ENCODE peak calls at places on chromosomes 11 and 22, in ten cellular contexts. Q is NAMALWA; I is stimulated activated CD4-positive, alpha-beta T cell treated with anti-CD3 and anti-CD28 coated beads, Interleukin-2, amount 100 ng/mL, for 48 hours; E is lung microvascular endothelial cell; P is lower lobe of right lung; F is type B pancreatic cell; C is Right ventricle myocardium inferior; J is GM23338; O is neural crest cell; U is cardiac muscle cell. W is an unnamed sample.

GRCh38 chr11:11847082-11847481 is 5.3 kb downstream of the USP47 start:
- DNase-seq in F (no peak), I (no peak), C (no peak), P (no peak), U (no peak), O (no peak), E (no peak), Q (no peak), J (no peak), W (no peak)

GRCh38 chr22:39518996-39519680 is 1.2 kb upstream of the ATF4 start:
- DNase-seq in P (peak), I (no peak), E (peak), F (no peak), Q (peak), O (no peak), C (no peak), J (no peak), U (peak), W (no peak)

GRCh38 chr11:102111787-102112653 is 1.8 kb downstream of the YAP1 start:
- DNase-seq in O (no peak), F (no peak), Q (no peak), E (peak), I (no peak), U (peak), P (no peak), J (no peak), C (no peak), W (peak)

GRCh38 chr11:44779736-44780520 is 53.2 kb downstream of the TSPAN18 start:
- DNase-seq in C (no peak), O (no peak), U (no peak), P (peak), E (no peak), I (no peak), J (no peak), Q (no peak), F (no peak), W (no peak)

GRCh38 chr11:2512431-2513407 is 67.9 kb downstream of the KCNQ1 start:
- DNase-seq in C (peak), P (peak), J (no peak), F (peak), O (no peak), E (no peak), Q (no peak), U (no peak), I (no peak), W (no peak)

GRCh38 chr11:76669901-76670474 is 559 bp downstream of the LRRC32 start:
- DNase-seq in J (peak), F (no peak), C (peak), I (no peak), O (no peak), E (peak), P (peak), Q (peak), U (peak), W (peak)

GRCh38 chr22:26672590-26673468 is 15.4 kb downstream of the MIAT start:
- DNase-seq in O (peak), U (peak), Q (peak), P (peak), F (peak), J (peak), I (peak), C (peak), E (peak), W (peak)

GRCh38 chr22:37230673-37231405 is 13.2 kb downstream of the RAC2 start:
- DNase-seq in J (no peak), F (no peak), O (no peak), P (peak), U (no peak), Q (peak), C (no peak), E (no peak), I (peak), W (no peak)

GRCh38 chr11:35146074-35146521 is 7.1 kb downstream of the CD44 start:
- DNase-seq in C (no peak), I (peak), Q (no peak), U (no peak), O (no peak), F (no peak), P (no peak), E (no peak), J (no peak), W (no peak)

GRCh38 chr11:876550-876949 is 33.9 kb downstream of the TSPAN4 start:
- DNase-seq in I (no peak), C (peak), O (no peak), U (no peak), Q (no peak), P (no peak), J (no peak), F (no peak), E (peak), W (no peak)

GRCh38 chr11:124793466-124794278 is 6.5 kb downstream of the MSANTD2 start:
- DNase-seq in U (peak), F (no peak), C (no peak), E (peak), P (no peak), O (no peak), I (no peak), Q (peak), J (peak), W (no peak)

GRCh38 chr11:75445315-75445953 is 12.4 kb upstream of the KLHL35 start:
- DNase-seq in I (peak), C (peak), J (peak), F (peak), U (peak), P (peak), Q (peak), E (peak), O (peak), W (no peak)

GRCh38 chr22:34055525-34056200 is 135.4 kb upstream of the LARGE1 start:
- DNase-seq in Q (peak), C (no peak), U (no peak), F (no peak), E (peak), I (no peak), J (peak), O (peak), P (no peak), W (no peak)

GRCh38 chr11:101083334-101083733 is 46.3 kb downstream of the PGR start:
- DNase-seq in I (no peak), F (no peak), Q (no peak), J (peak), U (no peak), C (no peak), P (no peak), O (no peak), E (no peak), W (no peak)

GRCh38 chr11:96187779-96188624 is 155.0 kb downstream of the MAML2 start:
- DNase-seq in E (peak), J (no peak), O (no peak), P (no peak), F (no peak), C (no peak), U (peak), Q (no peak), I (no peak), W (no peak)

GRCh38 chr11:95308512-95309035 is 77.6 kb upstream of the SESN3 start:
- DNase-seq in E (no peak), P (no peak), O (no peak), C (no peak), J (no peak), F (no peak), U (no peak), Q (no peak), I (no peak), W (no peak)

GRCh38 chr11:63552921-63553320 is 10.3 kb downstream of the PLAAT2 start:
- DNase-seq in E (no peak), P (no peak), U (no peak), J (no peak), O (no peak), I (no peak), Q (no peak), F (peak), C (no peak), W (no peak)

GRCh38 chr11:13114566-13115465 is 105.7 kb downstream of the RASSF10 start:
- DNase-seq in J (peak), P (peak), C (no peak), O (peak), U (no peak), E (peak), I (no peak), F (no peak), Q (peak), W (no peak)

GRCh38 chr22:44338183-44338812 is 25.5 kb upstream of the SHISAL1 start:
- DNase-seq in C (no peak), U (no peak), O (no peak), E (no peak), P (no peak), F (no peak), Q (no peak), I (no peak), J (no peak), W (no peak)

GRCh38 chr11:128709402-128709801 is 15.5 kb downstream of the FLI1 start:
- DNase-seq in J (no peak), C (no peak), F (no peak), Q (no peak), U (peak), O (no peak), P (no peak), E (peak), I (no peak), W (peak)

W was measured in pulmonary artery endothelial cell.